ENCODE peak calls at places on chromosomes 12 and 14, in seven cellular contexts. One of them, this sample, is unnamed.

GRCh38 chr12:113232787-113233585 is 11.7 kb downstream of the TPCN1 start:
- DNase-seq in Karpas-422: peak
- DNase-seq in GM12865: peak
- DNase-seq in SJSA1: no peak
- DNase-seq in neural progenitor cell: peak
- DNase-seq in lower lobe of right lung: peak
- DNase-seq in epithelial cell of esophagus: no peak
- DNase-seq in this sample: no peak

GRCh38 chr14:77296155-77296554 is 24.5 kb downstream of the POMT2 start:
- DNase-seq in Karpas-422: no peak
- DNase-seq in GM12865: no peak
- DNase-seq in SJSA1: no peak
- DNase-seq in neural progenitor cell: no peak
- DNase-seq in lower lobe of right lung: no peak
- DNase-seq in epithelial cell of esophagus: no peak
- DNase-seq in this sample: no peak

GRCh38 chr12:110670161-110670701 is 18.7 kb downstream of the HVCN1 start:
- DNase-seq in Karpas-422: peak
- DNase-seq in GM12865: peak
- DNase-seq in SJSA1: no peak
- DNase-seq in neural progenitor cell: no peak
- DNase-seq in lower lobe of right lung: no peak
- DNase-seq in epithelial cell of esophagus: no peak
- DNase-seq in this sample: no peak

GRCh38 chr12:3418609-3419469 is 72.2 kb upstream of the PRMT8 start:
- DNase-seq in Karpas-422: no peak
- DNase-seq in GM12865: no peak
- DNase-seq in SJSA1: no peak
- DNase-seq in neural progenitor cell: no peak
- DNase-seq in lower lobe of right lung: no peak
- DNase-seq in epithelial cell of esophagus: no peak
- DNase-seq in this sample: no peak

GRCh38 chr14:98840076-98840475 is 431.9 kb downstream of the BCL11B start:
- DNase-seq in Karpas-422: no peak
- DNase-seq in GM12865: no peak
- DNase-seq in SJSA1: peak
- DNase-seq in neural progenitor cell: no peak
- DNase-seq in lower lobe of right lung: no peak
- DNase-seq in epithelial cell of esophagus: no peak
- DNase-seq in this sample: no peak

GRCh38 chr14:50357124-50357523 is 39.6 kb downstream of the CDKL1 start:
- DNase-seq in Karpas-422: no peak
- DNase-seq in GM12865: peak
- DNase-seq in SJSA1: no peak
- DNase-seq in neural progenitor cell: no peak
- DNase-seq in lower lobe of right lung: no peak
- DNase-seq in epithelial cell of esophagus: no peak
- DNase-seq in this sample: no peak

GRCh38 chr12:124632510-124632909 is 65.1 kb upstream of the NCOR2 start:
- DNase-seq in Karpas-422: no peak
- DNase-seq in GM12865: no peak
- DNase-seq in SJSA1: no peak
- DNase-seq in neural progenitor cell: peak
- DNase-seq in lower lobe of right lung: no peak
- DNase-seq in epithelial cell of esophagus: no peak
- DNase-seq in this sample: no peak

GRCh38 chr12:70733385-70733784 is 96.2 kb upstream of the PTPRB start:
- DNase-seq in Karpas-422: peak
- DNase-seq in GM12865: peak
- DNase-seq in SJSA1: no peak
- DNase-seq in neural progenitor cell: peak
- DNase-seq in lower lobe of right lung: no peak
- DNase-seq in epithelial cell of esophagus: peak
- DNase-seq in this sample: peak

GRCh38 chr12:6552140-6552551 is 3.7 kb downstream of the IFFO1 start:
- DNase-seq in Karpas-422: no peak
- DNase-seq in GM12865: no peak
- DNase-seq in SJSA1: no peak
- DNase-seq in neural progenitor cell: no peak
- DNase-seq in lower lobe of right lung: no peak
- DNase-seq in epithelial cell of esophagus: no peak
- DNase-seq in this sample: no peak

GRCh38 chr12:6554990-6555691 is 701 bp downstream of the IFFO1 start:
- DNase-seq in Karpas-422: peak
- DNase-seq in GM12865: no peak
- DNase-seq in SJSA1: no peak
- DNase-seq in neural progenitor cell: peak
- DNase-seq in lower lobe of right lung: no peak
- DNase-seq in epithelial cell of esophagus: no peak
- DNase-seq in this sample: no peak

GRCh38 chr12:6553051-6553868 is 2.6 kb downstream of the IFFO1 start:
- DNase-seq in Karpas-422: no peak
- DNase-seq in GM12865: no peak
- DNase-seq in SJSA1: peak
- DNase-seq in neural progenitor cell: no peak
- DNase-seq in lower lobe of right lung: no peak
- DNase-seq in epithelial cell of esophagus: no peak
- DNase-seq in this sample: no peak

GRCh38 chr12:6556857-6557256 is 1.0 kb upstream of the IFFO1 start:
- DNase-seq in Karpas-422: peak
- DNase-seq in GM12865: no peak
- DNase-seq in SJSA1: no peak
- DNase-seq in neural progenitor cell: no peak
- DNase-seq in lower lobe of right lung: no peak
- DNase-seq in epithelial cell of esophagus: no peak
- DNase-seq in this sample: no peak

DNA sequence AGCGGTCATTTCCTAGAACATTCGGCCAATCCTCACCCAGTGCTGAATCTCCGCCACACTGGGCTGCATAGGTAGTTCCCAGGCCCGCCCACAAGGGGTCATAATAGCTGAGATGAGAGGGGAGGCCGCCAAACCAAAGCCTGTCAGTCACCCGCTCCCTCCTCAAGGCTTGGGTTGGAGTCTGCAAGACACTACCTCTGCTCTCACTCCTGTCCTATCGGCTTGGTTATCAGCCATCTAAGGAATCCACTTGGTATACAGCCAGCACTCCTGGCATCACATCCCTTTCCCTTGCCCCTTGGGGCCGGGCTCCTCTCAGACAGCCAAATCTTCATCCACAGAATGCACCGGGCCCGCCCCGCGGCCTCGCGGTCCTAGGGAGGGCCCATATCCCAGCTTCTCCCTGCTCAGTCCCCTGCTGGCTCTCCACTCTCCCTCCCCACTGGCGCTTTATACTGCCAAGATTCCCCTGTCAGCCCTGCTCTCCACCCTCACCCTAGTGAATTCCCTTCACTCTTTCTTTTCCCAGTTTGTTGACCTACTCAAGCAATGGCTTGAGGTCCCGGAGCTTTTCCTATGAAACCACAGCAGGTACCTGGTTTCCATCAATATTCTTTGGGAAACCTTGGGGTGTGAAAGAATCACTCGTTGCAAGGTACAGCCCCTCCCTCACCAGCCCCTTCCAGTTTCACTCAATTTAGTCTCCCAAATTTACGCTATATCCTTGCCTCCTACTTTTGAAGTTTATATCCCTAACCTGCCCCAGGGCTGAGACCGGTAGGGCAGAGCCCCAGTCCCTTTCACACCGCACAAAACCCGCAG is 1.5 kb downstream of the IFFO1 start:
- DNase-seq in Karpas-422: peak
- DNase-seq in GM12865: peak
- DNase-seq in SJSA1: peak
- DNase-seq in neural progenitor cell: peak
- DNase-seq in lower lobe of right lung: peak
- DNase-seq in epithelial cell of esophagus: peak
- DNase-seq in this sample: peak
- H3K4me3 ChIP-seq in Karpas-422: peak
- H3K4me3 ChIP-seq in GM12865: peak
- H3K4me3 ChIP-seq in SJSA1: peak
- H3K4me3 ChIP-seq in neural progenitor cell: peak
- H3K4me3 ChIP-seq in lower lobe of right lung: peak
- H3K4me3 ChIP-seq in epithelial cell of esophagus: no peak
- H3K4me3 ChIP-seq in this sample: peak

DNA sequence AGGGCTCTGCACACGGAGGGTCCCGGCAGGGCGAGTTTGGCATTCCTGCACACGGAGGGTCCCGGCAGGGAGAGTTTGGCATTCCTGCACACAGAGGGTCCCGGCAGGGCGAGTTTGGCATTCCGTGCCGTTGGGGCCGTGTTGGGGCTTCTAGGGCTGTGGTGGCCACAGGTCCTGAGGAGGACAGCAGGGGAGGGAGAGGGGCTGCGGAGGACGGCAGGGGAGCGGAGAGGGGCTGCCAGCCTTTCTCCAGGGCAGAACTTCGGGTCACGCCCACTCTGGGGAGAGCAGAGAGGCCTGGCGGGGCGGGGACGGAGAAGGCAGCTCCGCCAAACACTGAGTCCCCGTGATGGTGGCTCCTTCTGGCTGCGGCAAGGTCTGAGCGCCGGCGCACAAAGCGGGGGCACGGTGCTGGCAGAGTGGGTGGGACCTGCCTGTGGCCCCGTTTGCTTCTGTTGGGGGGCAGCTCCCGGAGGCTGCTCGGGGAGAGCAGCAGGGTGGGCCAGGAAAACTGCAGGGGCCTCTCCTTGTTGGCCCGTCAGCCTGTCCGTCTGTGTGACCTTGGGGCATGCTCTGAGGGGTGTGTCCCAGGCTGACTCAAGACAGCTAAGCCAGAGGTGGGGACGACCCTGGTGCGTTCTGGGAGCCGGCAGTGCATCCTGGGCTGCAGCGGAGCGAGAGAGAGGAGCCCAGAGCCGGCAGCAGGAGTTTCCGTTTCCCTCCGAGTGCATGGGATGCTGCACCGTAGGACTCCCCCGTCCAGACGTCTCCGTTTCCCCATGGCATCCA is 60.2 kb downstream of the LRCOL1 start:
- DNase-seq in Karpas-422: no peak
- DNase-seq in GM12865: no peak
- DNase-seq in SJSA1: no peak
- DNase-seq in neural progenitor cell: peak
- DNase-seq in lower lobe of right lung: no peak
- DNase-seq in epithelial cell of esophagus: no peak
- DNase-seq in this sample: no peak
- H3K4me3 ChIP-seq in Karpas-422: no peak
- H3K4me3 ChIP-seq in GM12865: no peak
- H3K4me3 ChIP-seq in SJSA1: no peak
- H3K4me3 ChIP-seq in neural progenitor cell: peak
- H3K4me3 ChIP-seq in lower lobe of right lung: no peak
- H3K4me3 ChIP-seq in epithelial cell of esophagus: no peak
- H3K4me3 ChIP-seq in this sample: no peak

GRCh38 chr12:27048822-27049752 is 26.7 kb downstream of the MED21 start:
- DNase-seq in Karpas-422: no peak
- DNase-seq in GM12865: no peak
- DNase-seq in SJSA1: no peak
- DNase-seq in neural progenitor cell: no peak
- DNase-seq in lower lobe of right lung: no peak
- DNase-seq in epithelial cell of esophagus: peak
- DNase-seq in this sample: no peak
- H3K4me3 ChIP-seq in Karpas-422: no peak
- H3K4me3 ChIP-seq in GM12865: no peak
- H3K4me3 ChIP-seq in SJSA1: no peak
- H3K4me3 ChIP-seq in neural progenitor cell: no peak
- H3K4me3 ChIP-seq in lower lobe of right lung: no peak
- H3K4me3 ChIP-seq in epithelial cell of esophagus: no peak
- H3K4me3 ChIP-seq in this sample: no peak

GRCh38 chr12:119667577-119668314 is at the start of gene PRKAB1:
- DNase-seq in Karpas-422: peak
- DNase-seq in GM12865: peak
- DNase-seq in SJSA1: peak
- DNase-seq in neural progenitor cell: peak
- DNase-seq in lower lobe of right lung: peak
- DNase-seq in epithelial cell of esophagus: peak
- DNase-seq in this sample: peak

GRCh38 chr12:119671070-119671469 is 3.1 kb downstream of the PRKAB1 start:
- DNase-seq in Karpas-422: no peak
- DNase-seq in GM12865: no peak
- DNase-seq in SJSA1: no peak
- DNase-seq in neural progenitor cell: no peak
- DNase-seq in lower lobe of right lung: no peak
- DNase-seq in epithelial cell of esophagus: no peak
- DNase-seq in this sample: no peak

GRCh38 chr12:119672194-119672593 is 4.3 kb downstream of the PRKAB1 start:
- DNase-seq in Karpas-422: no peak
- DNase-seq in GM12865: no peak
- DNase-seq in SJSA1: no peak
- DNase-seq in neural progenitor cell: no peak
- DNase-seq in lower lobe of right lung: no peak
- DNase-seq in epithelial cell of esophagus: no peak
- DNase-seq in this sample: no peak

GRCh38 chr12:119668315-119668651 is 350 bp downstream of the PRKAB1 start:
- DNase-seq in Karpas-422: no peak
- DNase-seq in GM12865: no peak
- DNase-seq in SJSA1: no peak
- DNase-seq in neural progenitor cell: no peak
- DNase-seq in lower lobe of right lung: no peak
- DNase-seq in epithelial cell of esophagus: peak
- DNase-seq in this sample: no peak

GRCh38 chr12:119669744-119670472 is 2.0 kb downstream of the PRKAB1 start:
- DNase-seq in Karpas-422: no peak
- DNase-seq in GM12865: no peak
- DNase-seq in SJSA1: no peak
- DNase-seq in neural progenitor cell: no peak
- DNase-seq in lower lobe of right lung: peak
- DNase-seq in epithelial cell of esophagus: peak
- DNase-seq in this sample: peak
- H3K4me3 ChIP-seq in Karpas-422: peak
- H3K4me3 ChIP-seq in GM12865: peak
- H3K4me3 ChIP-seq in SJSA1: no peak
- H3K4me3 ChIP-seq in neural progenitor cell: no peak
- H3K4me3 ChIP-seq in lower lobe of right lung: peak
- H3K4me3 ChIP-seq in epithelial cell of esophagus: peak
- H3K4me3 ChIP-seq in this sample: peak

DNA sequence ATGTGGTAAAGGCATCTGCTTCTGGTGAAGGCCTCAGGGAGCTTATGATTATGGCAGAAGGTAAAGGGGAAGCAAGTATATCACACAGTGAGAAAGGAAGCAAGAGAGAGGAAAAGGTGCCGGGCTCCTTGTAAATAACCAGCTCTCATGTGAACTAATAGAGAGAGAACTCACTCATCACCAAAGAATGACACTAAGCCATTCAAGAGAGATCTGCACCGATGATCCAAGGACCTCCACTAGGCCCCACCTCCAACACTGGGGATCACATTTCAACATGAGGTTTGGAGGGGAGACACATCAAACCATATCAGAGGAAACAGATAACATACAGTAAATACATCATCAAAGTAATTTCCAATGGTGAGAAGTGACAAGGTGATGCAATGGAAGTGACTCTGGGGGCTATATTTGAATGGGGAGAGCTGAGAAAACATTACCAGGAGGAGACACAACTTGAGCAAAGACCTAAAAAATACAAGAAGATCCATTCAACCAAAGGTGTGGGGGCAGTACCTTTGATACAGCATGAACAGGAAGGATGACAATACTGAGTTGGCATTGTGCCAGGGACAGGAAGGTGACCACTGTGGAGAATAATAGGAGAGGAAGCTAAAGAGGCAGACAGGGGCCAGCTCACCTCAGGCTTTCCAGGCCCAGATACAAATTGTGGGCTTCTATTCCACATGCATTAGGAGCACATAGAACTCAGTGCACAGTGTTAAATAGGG is 134.4 kb upstream of the GRIP1 start:
- DNase-seq in Karpas-422: no peak
- DNase-seq in GM12865: no peak
- DNase-seq in SJSA1: no peak
- DNase-seq in neural progenitor cell: no peak
- DNase-seq in lower lobe of right lung: no peak
- DNase-seq in epithelial cell of esophagus: peak
- DNase-seq in this sample: peak
- H3K4me3 ChIP-seq in Karpas-422: no peak
- H3K4me3 ChIP-seq in GM12865: no peak
- H3K4me3 ChIP-seq in SJSA1: no peak
- H3K4me3 ChIP-seq in neural progenitor cell: no peak
- H3K4me3 ChIP-seq in lower lobe of right lung: no peak
- H3K4me3 ChIP-seq in epithelial cell of esophagus: no peak
- H3K4me3 ChIP-seq in this sample: no peak